ENCODE peak calls at places on chromosomes 13 and 19, in seven cellular contexts. E is activated T-helper 2 cell treated with anti-CD3 and anti-CD28 coated beads, Interferon-gamma antibody, Interleukin-2, Interleukin-4, amounts not matched to agents 10 μg/mL and 5 μg/mL and 100 μg/mL, durations not matched to agents 14 hours and 24 hours and 36 hours; M is thoracic aorta; P is aorta; I is CD8-positive, alpha-beta memory T cell; A is right atrium auricular region; Q is PC-3. U is an unnamed sample.

GRCh38 chr13:22103628-22104027 is 432.8 kb downstream of the FGF9 start:
- DNase-seq in E (no peak), P (no peak), A (no peak), M (no peak), Q (no peak), I (no peak), U (peak)

GRCh38 chr13:35514801-35515502 is 38.5 kb upstream of the MAB21L1 start:
- DNase-seq in E (no peak), A (no peak), M (no peak), Q (peak), I (no peak), P (no peak), U (no peak)

GRCh38 chr19:10763828-10764339 is 46.0 kb downstream of the DNM2 start:
- DNase-seq in I (no peak), Q (no peak), E (no peak), P (no peak), M (no peak), A (no peak), U (no peak)

GRCh38 chr13:49936085-49936942 is at the start of gene SPRYD7:
- DNase-seq in A (peak), Q (peak), E (peak), P (peak), I (peak), M (peak), U (peak)

GRCh38 chr19:33245948-33246728 is 20.5 kb upstream of the SLC7A10 start:
- DNase-seq in E (no peak), A (no peak), M (no peak), Q (no peak), P (no peak), I (no peak), U (no peak)

GRCh38 chr13:114222461-114222968 is 12.2 kb upstream of the CDC16 start:
- DNase-seq in Q (no peak), I (no peak), M (no peak), A (no peak), P (no peak), E (no peak), U (no peak)

GRCh38 chr19:13881692-13882418 is 4.9 kb downstream of the NANOS3 start:
- DNase-seq in A (no peak), M (no peak), I (peak), Q (no peak), P (no peak), E (peak), U (no peak)

GRCh38 chr13:98476106-98476505 is 100.8 kb downstream of the STK24 start:
- DNase-seq in Q (no peak), P (no peak), M (no peak), I (peak), E (peak), A (no peak), U (no peak)

GRCh38 chr19:53537523-53538377 is at the start of gene ZNF331:
- DNase-seq in I (peak), A (peak), Q (peak), M (peak), P (peak), E (peak), U (peak)

GRCh38 chr13:45327253-45327954 is 13.6 kb downstream of the TPT1 start:
- DNase-seq in M (no peak), E (no peak), P (no peak), Q (peak), I (no peak), A (no peak), U (no peak)

GRCh38 chr19:17404015-17404414 is 1.4 kb downstream of the BST2 start:
- DNase-seq in P (no peak), I (no peak), M (no peak), E (no peak), A (no peak), Q (no peak), U (no peak)

GRCh38 chr13:60261432-60262351 is 98.0 kb upstream of the DIAPH3 start:
- DNase-seq in A (no peak), Q (no peak), M (no peak), E (no peak), P (no peak), I (no peak), U (no peak)

GRCh38 chr13:50026788-50027473 is 11.7 kb downstream of the KCNRG start:
- DNase-seq in P (no peak), E (no peak), A (no peak), Q (no peak), M (no peak), I (no peak), U (no peak)

GRCh38 chr13:94009696-94010095 is 469.8 kb downstream of the DCT start:
- DNase-seq in I (no peak), E (no peak), P (no peak), A (no peak), Q (peak), M (no peak), U (no peak)

GRCh38 chr19:47157455-47158321 is 27.1 kb downstream of the SAE1 start:
- DNase-seq in E (no peak), Q (peak), A (peak), M (peak), I (peak), P (no peak), U (peak)

GRCh38 chr13:114341003-114341777 is 26.9 kb downstream of the CHAMP1 start:
- DNase-seq in I (no peak), Q (no peak), A (no peak), E (no peak), P (no peak), M (no peak), U (no peak)

GRCh38 chr19:48511800-48512503 is at the start of gene LMTK3:
- DNase-seq in M (no peak), E (peak), I (peak), A (no peak), P (no peak), Q (peak), U (no peak)

U was measured in kidney tubule cell.